ENCODE peak calls at places on chromosomes 11 and 22, in six cellular contexts. U is HL-60, P is SK-N-SH, G is HCT116, Q is GM23338, K is Panc1. X is an unnamed sample.

GRCh38 chr22:31970490-31971444 is 26.4 kb downstream of the YWHAH start:
- DNase-seq in U (peak; percentile 75), P (peak; percentile 97), K (peak; percentile 36), Q (peak; percentile 86), G (peak; percentile 63), X (peak; percentile 71)

GRCh38 chr11:73323464-73323863 is 15.4 kb downstream of the ARHGEF17 start:
- DNase-seq in P (peak; percentile 54), G (no peak), U (no peak), Q (peak; percentile 92), K (no peak), X (no peak)

GRCh38 chr22:40325315-40325714 is 21.0 kb upstream of the ADSL start:
- DNase-seq in G (no peak), U (no peak), Q (no peak), P (no peak), K (no peak), X (no peak)

GRCh38 chr11:75189911-75190310 is 39.0 kb downstream of the SLCO2B1 start:
- DNase-seq in U (no peak), Q (no peak), P (no peak), K (no peak), G (no peak), X (no peak)

GRCh38 chr11:68903288-68903630 is 373 bp downstream of the MRPL21 start:
- DNase-seq in P (no peak), Q (no peak), U (no peak), G (no peak), K (peak; percentile 5), X (no peak)

GRCh38 chr22:31818481-31819392 is 64.9 kb downstream of the DEPDC5 start:
- DNase-seq in Q (peak; percentile 20), G (no peak), K (no peak), U (no peak), P (no peak), X (peak; percentile 12)

GRCh38 chr22:36398602-36399472 is 11.1 kb upstream of the MYH9 start:
- DNase-seq in Q (no peak), G (no peak), P (no peak), K (no peak), U (no peak), X (no peak)

GRCh38 chr11:101436511-101437142 is 147.2 kb downstream of the TRPC6 start:
- DNase-seq in K (peak; percentile 38), P (peak; percentile 5), U (no peak), Q (peak; percentile 91), G (peak; percentile 46), X (peak; percentile 54)

GRCh38 chr22:37331034-37331428 is 48.7 kb downstream of the CYTH4 start:
- DNase-seq in P (no peak), K (no peak), U (no peak), G (no peak), Q (no peak), X (no peak)

GRCh38 chr22:45101828-45102227 is 61.9 kb upstream of the NUP50 start:
- DNase-seq in Q (peak; percentile 91), P (peak; percentile 69), U (peak; percentile 35), G (no peak), K (no peak), X (peak; percentile 34)

GRCh38 chr11:116416852-116417251 is 355.9 kb downstream of the BUD13 start:
- DNase-seq in P (no peak), U (no peak), Q (no peak), G (no peak), K (no peak), X (no peak)

GRCh38 chr11:133597236-133597635 is 64.9 kb upstream of the OPCML start:
- DNase-seq in U (no peak), G (no peak), P (no peak), Q (no peak), K (no peak), X (no peak)

GRCh38 chr11:62804310-62805043 is 763 bp downstream of the NXF1 start:
- DNase-seq in G (no peak), P (no peak), U (no peak), Q (no peak), K (no peak), X (no peak)

DNA sequence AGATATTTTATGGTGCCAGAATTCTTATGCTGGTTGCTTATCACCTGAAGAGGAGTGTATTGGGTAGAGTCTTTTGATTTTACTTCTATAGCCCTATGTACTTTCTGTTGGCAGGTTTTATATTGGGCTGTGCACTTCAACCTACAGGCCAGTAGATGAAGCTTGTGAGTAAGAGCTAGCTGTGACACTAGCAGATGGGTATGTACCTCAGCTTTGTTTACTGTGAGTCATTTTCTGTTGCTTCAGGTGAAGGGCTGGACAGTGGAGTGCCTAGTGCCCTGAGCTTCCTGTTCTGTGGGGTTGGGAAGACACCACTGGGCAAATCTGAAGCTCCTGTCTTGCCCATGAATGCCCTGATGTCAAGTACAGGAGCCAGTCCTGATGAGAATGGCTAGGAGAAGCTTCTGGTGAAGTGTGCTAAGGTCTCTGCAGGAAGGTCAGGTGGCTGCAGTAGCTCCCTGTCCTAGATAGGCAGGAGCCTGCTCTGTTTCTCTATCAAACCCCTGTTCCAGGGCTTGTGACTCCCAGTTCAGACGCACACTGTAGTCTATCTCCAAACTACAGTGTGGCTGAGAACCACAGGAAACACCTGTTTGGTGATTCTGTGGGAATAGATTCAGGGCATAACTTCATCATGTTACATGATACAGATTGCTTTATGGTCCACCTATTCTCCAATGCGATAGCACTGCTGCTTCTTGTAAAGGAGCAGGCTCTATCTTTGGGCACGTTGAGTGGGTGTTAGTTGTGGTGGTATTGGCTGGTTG is 755.7 kb downstream of the KCNA4 start:
- DNase-seq in G (peak; percentile 76), U (no peak), P (no peak), K (peak; percentile 59), Q (no peak), X (peak; percentile 15)
- TF ChIP-seq REST in G (no peak), U (no peak), P (no peak), K (no peak), Q (no peak), X (no peak)

GRCh38 chr11:126482586-126483108 is 127.2 kb downstream of the ST3GAL4 start:
- DNase-seq in P (no peak), Q (no peak), U (no peak), K (no peak), G (no peak), X (no peak)

GRCh38 chr11:126483796-126484195 is 128.3 kb downstream of the ST3GAL4 start:
- DNase-seq in G (no peak), K (no peak), U (no peak), P (no peak), Q (no peak), X (no peak)

GRCh38 chr11:126485986-126486635 is 130.6 kb downstream of the ST3GAL4 start:
- DNase-seq in G (no peak), K (no peak), P (no peak), Q (no peak), U (no peak), X (no peak)

GRCh38 chr11:126485021-126485781 is 129.7 kb downstream of the ST3GAL4 start:
- DNase-seq in P (no peak), K (no peak), G (no peak), Q (no peak), U (no peak), X (no peak)

GRCh38 chr11:126484266-126484665 is 128.8 kb downstream of the ST3GAL4 start:
- DNase-seq in G (no peak), U (no peak), K (no peak), Q (no peak), P (no peak), X (peak; percentile 52)
- TF ChIP-seq REST in G (no peak), U (no peak), K (no peak), Q (no peak), P (no peak), X (no peak)

DNA sequence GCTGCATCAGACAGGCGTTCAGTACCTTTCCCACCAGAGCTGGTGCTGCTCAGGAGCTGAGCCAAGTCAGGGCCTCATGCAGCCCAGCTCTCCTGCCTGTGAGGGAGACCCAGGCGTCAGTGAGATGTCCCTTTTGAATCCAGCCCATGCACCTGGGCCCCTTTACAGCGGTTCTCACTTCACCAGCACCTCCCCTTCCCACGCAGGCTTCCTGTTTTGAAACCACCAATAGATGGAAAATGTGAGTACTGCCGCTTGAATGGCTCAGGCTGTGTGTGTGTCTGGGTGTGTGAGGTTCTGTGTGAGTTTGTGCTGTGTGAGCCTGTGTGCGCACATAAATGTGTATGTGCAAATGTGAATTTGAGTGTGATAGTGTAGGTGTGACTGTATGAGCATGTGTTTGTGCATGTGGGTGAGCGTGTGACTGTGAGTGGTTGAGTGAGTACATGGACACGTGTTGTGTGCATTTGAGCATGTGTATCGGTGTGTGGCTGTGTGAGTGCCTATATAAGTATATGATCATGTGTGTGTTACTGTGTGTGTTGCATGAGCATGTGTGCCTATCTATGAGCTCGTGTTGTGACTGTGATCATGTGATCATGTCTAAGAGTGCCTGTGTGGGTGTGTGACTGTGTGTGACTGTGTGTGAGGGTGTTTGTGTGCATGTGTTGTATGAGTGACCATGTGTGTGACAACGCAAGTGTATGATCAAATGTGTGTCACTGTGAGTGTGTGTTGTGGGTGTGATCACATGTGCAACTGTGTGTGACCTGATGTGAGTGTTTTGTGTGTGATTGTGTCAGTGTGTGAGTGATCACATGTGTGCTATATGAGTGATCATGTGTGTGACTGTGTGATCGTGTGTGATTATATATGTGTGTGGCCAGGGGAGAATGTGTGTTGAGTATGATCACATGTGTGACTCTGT is 88.7 kb downstream of the UBASH3B start:
- DNase-seq in K (no peak), P (no peak), Q (no peak), G (no peak), U (peak; percentile 54), X (no peak)
- TF ChIP-seq REST in K (no peak), P (no peak), Q (no peak), G (no peak), U (no peak), X (no peak)

DNA sequence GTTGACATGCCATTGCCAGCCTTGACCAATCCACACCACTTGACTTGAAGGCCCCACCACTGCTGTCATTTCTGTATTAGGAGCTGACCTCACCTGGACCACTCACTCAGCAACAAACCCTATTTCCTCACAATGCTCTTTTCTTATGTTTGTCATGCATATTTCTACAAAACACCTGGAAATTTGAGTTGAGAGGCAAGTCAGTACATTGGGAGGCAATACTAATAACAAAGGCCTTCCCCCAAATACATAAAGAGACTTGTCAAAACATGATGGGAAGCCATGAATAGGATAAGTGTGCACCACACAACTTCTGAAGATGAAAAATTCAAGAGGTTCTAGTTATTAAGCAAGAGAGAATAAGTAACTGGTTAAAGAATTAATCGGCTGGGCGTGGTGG is 77.9 kb upstream of the POU2AF2 start:
- DNase-seq in P (no peak), Q (no peak), U (no peak), K (no peak), G (no peak), X (no peak)
- TF ChIP-seq REST in P (no peak), Q (no peak), U (no peak), K (no peak), G (no peak), X (no peak)

GRCh38 chr11:65925397-65925796 is 6.2 kb downstream of the DRAP1 start:
- DNase-seq in P (no peak), Q (no peak), U (no peak), G (no peak), K (no peak), X (no peak)

GRCh38 chr11:65928667-65929066 is 9.4 kb downstream of the DRAP1 start:
- DNase-seq in Q (no peak), K (no peak), U (no peak), G (no peak), P (no peak), X (no peak)

GRCh38 chr11:65932558-65932919 is 12.7 kb upstream of the TSGA10IP start:
- DNase-seq in P (no peak), U (no peak), K (no peak), Q (peak; percentile 82), G (no peak), X (peak; percentile 50)

GRCh38 chr11:65931773-65932557 is 12.7 kb downstream of the DRAP1 start:
- DNase-seq in U (no peak), K (no peak), Q (peak; percentile 62), P (no peak), G (no peak), X (no peak)

GRCh38 chr11:65927904-65928397 is 8.7 kb downstream of the DRAP1 start:
- DNase-seq in K (no peak), G (no peak), Q (no peak), U (no peak), P (no peak), X (no peak)
- TF ChIP-seq REST in K (no peak), G (no peak), Q (no peak), U (no peak), P (no peak), X (no peak)

X was measured in A549.